ENCODE peak calls at places on chromosome 6, in five cellular contexts. One of them, this sample, is unnamed.

GRCh38 chr6:14671261-14671681 is 553.7 kb downstream of the CD83 start:
- DNase-seq in K562: no peak
- DNase-seq in A549: no peak
- DNase-seq in HepG2: no peak
- DNase-seq in H1: no peak
- DNase-seq in this sample: peak

GRCh38 chr6:31375699-31376098 is 18.7 kb upstream of the HLA-B start:
- DNase-seq in K562: no peak
- DNase-seq in A549: no peak
- DNase-seq in HepG2: no peak
- DNase-seq in H1: no peak
- DNase-seq in this sample: no peak

GRCh38 chr6:35706468-35706867 is 17.8 kb upstream of the FKBP5 start:
- DNase-seq in K562: no peak
- DNase-seq in A549: no peak
- DNase-seq in HepG2: no peak
- DNase-seq in H1: no peak
- DNase-seq in this sample: peak

GRCh38 chr6:34315780-34316179 is 67.0 kb upstream of the SMIM29 start:
- DNase-seq in K562: no peak
- DNase-seq in A549: no peak
- DNase-seq in HepG2: no peak
- DNase-seq in H1: no peak
- DNase-seq in this sample: no peak

GRCh38 chr6:122681715-122682114 is 71.5 kb downstream of the PKIB start:
- DNase-seq in K562: no peak
- DNase-seq in A549: peak
- DNase-seq in HepG2: no peak
- DNase-seq in H1: no peak
- DNase-seq in this sample: no peak

GRCh38 chr6:107822154-107823046 is 1.7 kb downstream of the SCML4 start:
- DNase-seq in K562: no peak
- DNase-seq in A549: no peak
- DNase-seq in HepG2: no peak
- DNase-seq in H1: no peak
- DNase-seq in this sample: no peak

GRCh38 chr6:138569970-138570715 is 70.8 kb upstream of the NHSL1 start:
- DNase-seq in K562: no peak
- DNase-seq in A549: no peak
- DNase-seq in HepG2: peak
- DNase-seq in H1: no peak
- DNase-seq in this sample: peak

GRCh38 chr6:47414517-47415167 is 62.9 kb upstream of the CD2AP start:
- DNase-seq in K562: no peak
- DNase-seq in A549: peak
- DNase-seq in HepG2: peak
- DNase-seq in H1: no peak
- DNase-seq in this sample: peak

GRCh38 chr6:35602133-35602946 is 86.4 kb downstream of the FKBP5 start:
- DNase-seq in K562: no peak
- DNase-seq in A549: no peak
- DNase-seq in HepG2: peak
- DNase-seq in H1: no peak
- DNase-seq in this sample: peak

GRCh38 chr6:110053395-110054240 is 75.5 kb downstream of the GPR6 start:
- DNase-seq in K562: peak
- DNase-seq in A549: peak
- DNase-seq in HepG2: peak
- DNase-seq in H1: no peak
- DNase-seq in this sample: peak

GRCh38 chr6:12844284-12845223 is 128.0 kb downstream of the PHACTR1 start:
- DNase-seq in K562: peak
- DNase-seq in A549: peak
- DNase-seq in HepG2: peak
- DNase-seq in H1: no peak
- DNase-seq in this sample: peak

GRCh38 chr6:105273589-105273988 is 93.8 kb upstream of the POPDC3 start:
- DNase-seq in K562: no peak
- DNase-seq in A549: no peak
- DNase-seq in HepG2: no peak
- DNase-seq in H1: no peak
- DNase-seq in this sample: no peak

GRCh38 chr6:50318536-50318935 is 268.8 kb upstream of the DEFB112 start:
- DNase-seq in K562: no peak
- DNase-seq in A549: no peak
- DNase-seq in HepG2: no peak
- DNase-seq in H1: no peak
- DNase-seq in this sample: no peak

GRCh38 chr6:3418521-3419060 is 38.3 kb downstream of the SLC22A23 start:
- DNase-seq in K562: no peak
- DNase-seq in A549: no peak
- DNase-seq in HepG2: peak
- DNase-seq in H1: no peak
- DNase-seq in this sample: peak

GRCh38 chr6:15663057-15663638 is 320 bp upstream of the DTNBP1 start:
- DNase-seq in K562: no peak
- DNase-seq in A549: peak
- DNase-seq in HepG2: no peak
- DNase-seq in H1: no peak
- DNase-seq in this sample: peak

GRCh38 chr6:166541876-166542579 is 44.5 kb downstream of the RAMACL start:
- DNase-seq in K562: no peak
- DNase-seq in A549: no peak
- DNase-seq in HepG2: no peak
- DNase-seq in H1: no peak
- DNase-seq in this sample: peak

GRCh38 chr6:79833806-79834205 is 113.5 kb downstream of the ELOVL4 start:
- DNase-seq in K562: no peak
- DNase-seq in A549: no peak
- DNase-seq in HepG2: no peak
- DNase-seq in H1: no peak
- DNase-seq in this sample: no peak

GRCh38 chr6:165552248-165552736 is 110.7 kb downstream of the PDE10A start:
- DNase-seq in K562: no peak
- DNase-seq in A549: peak
- DNase-seq in HepG2: no peak
- DNase-seq in H1: no peak
- DNase-seq in this sample: no peak

GRCh38 chr6:42232035-42232434 is 14.4 kb upstream of the MRPS10 start:
- DNase-seq in K562: no peak
- DNase-seq in A549: no peak
- DNase-seq in HepG2: no peak
- DNase-seq in H1: no peak
- DNase-seq in this sample: no peak

GRCh38 chr6:96925290-96925687 is 761 bp downstream of the KLHL32 start:
- DNase-seq in K562: no peak
- DNase-seq in A549: no peak
- DNase-seq in HepG2: no peak
- DNase-seq in H1: no peak
- DNase-seq in this sample: no peak

GRCh38 chr6:5905431-5906339 is 101.0 kb downstream of the NRN1 start:
- DNase-seq in K562: no peak
- DNase-seq in A549: no peak
- DNase-seq in HepG2: no peak
- DNase-seq in H1: no peak
- DNase-seq in this sample: peak

GRCh38 chr6:91704531-91704930 is 1117.7 kb upstream of the MAP3K7 start:
- DNase-seq in K562: no peak
- DNase-seq in A549: no peak
- DNase-seq in HepG2: no peak
- DNase-seq in H1: no peak
- DNase-seq in this sample: peak

GRCh38 chr6:46926481-46926880 is 4.7 kb upstream of the ADGRF5 start:
- DNase-seq in K562: no peak
- DNase-seq in A549: peak
- DNase-seq in HepG2: no peak
- DNase-seq in H1: no peak
- DNase-seq in this sample: peak

GRCh38 chr6:152648090-152648489 is 10.9 kb upstream of the SYNE1 start:
- DNase-seq in K562: no peak
- DNase-seq in A549: no peak
- DNase-seq in HepG2: no peak
- DNase-seq in H1: no peak
- DNase-seq in this sample: peak

GRCh38 chr6:122726649-122727048 is 52.9 kb upstream of the FABP7 start:
- DNase-seq in K562: no peak
- DNase-seq in A549: peak
- DNase-seq in HepG2: peak
- DNase-seq in H1: no peak
- DNase-seq in this sample: peak

GRCh38 chr6:70668499-70668812 is 773 bp downstream of the SMAP1 start:
- DNase-seq in K562: no peak
- DNase-seq in A549: no peak
- DNase-seq in HepG2: no peak
- DNase-seq in H1: no peak
- DNase-seq in this sample: no peak

GRCh38 chr6:17851720-17852161 is 135.7 kb downstream of the KIF13A start:
- DNase-seq in K562: no peak
- DNase-seq in A549: no peak
- DNase-seq in HepG2: no peak
- DNase-seq in H1: no peak
- DNase-seq in this sample: peak

GRCh38 chr6:106084973-106085686 is 1.0 kb upstream of the PRDM1 start:
- DNase-seq in K562: no peak
- DNase-seq in A549: peak
- DNase-seq in HepG2: no peak
- DNase-seq in H1: no peak
- DNase-seq in this sample: peak

DNA sequence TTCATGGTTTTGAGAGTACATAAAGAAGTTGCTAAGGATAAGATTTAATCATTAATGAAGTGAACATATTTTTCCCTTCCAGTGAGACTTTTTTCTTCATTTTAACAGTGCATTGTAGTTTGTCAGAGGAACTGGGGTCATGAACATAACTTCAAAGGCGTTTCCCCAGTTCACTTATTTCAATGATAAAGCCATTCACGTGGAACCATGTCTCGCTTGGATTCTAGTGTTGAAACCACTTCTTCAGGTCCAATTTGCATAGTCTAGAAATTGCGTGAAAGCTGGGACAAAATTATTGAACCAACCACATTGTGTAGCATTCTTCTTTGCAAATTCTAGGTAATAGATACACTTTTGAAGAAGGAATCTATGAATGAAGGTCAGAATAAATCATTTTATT is 197.0 kb downstream of the CLIC5 start:
- DNase-seq in K562: no peak
- DNase-seq in A549: no peak
- DNase-seq in HepG2: no peak
- DNase-seq in H1: no peak
- DNase-seq in this sample: no peak
- TF ChIP-seq MAFK in K562: no peak
- TF ChIP-seq MAFK in A549: no peak
- TF ChIP-seq MAFK in HepG2: no peak
- TF ChIP-seq MAFK in H1: no peak
- TF ChIP-seq MAFK in this sample: no peak

GRCh38 chr6:142207265-142207877 is 60.3 kb downstream of the VTA1 start:
- DNase-seq in K562: peak
- DNase-seq in A549: peak
- DNase-seq in HepG2: peak
- DNase-seq in H1: peak
- DNase-seq in this sample: peak
- TF ChIP-seq MAFK in K562: no peak
- TF ChIP-seq MAFK in A549: no peak
- TF ChIP-seq MAFK in HepG2: no peak
- TF ChIP-seq MAFK in H1: no peak
- TF ChIP-seq MAFK in this sample: no peak

DNA sequence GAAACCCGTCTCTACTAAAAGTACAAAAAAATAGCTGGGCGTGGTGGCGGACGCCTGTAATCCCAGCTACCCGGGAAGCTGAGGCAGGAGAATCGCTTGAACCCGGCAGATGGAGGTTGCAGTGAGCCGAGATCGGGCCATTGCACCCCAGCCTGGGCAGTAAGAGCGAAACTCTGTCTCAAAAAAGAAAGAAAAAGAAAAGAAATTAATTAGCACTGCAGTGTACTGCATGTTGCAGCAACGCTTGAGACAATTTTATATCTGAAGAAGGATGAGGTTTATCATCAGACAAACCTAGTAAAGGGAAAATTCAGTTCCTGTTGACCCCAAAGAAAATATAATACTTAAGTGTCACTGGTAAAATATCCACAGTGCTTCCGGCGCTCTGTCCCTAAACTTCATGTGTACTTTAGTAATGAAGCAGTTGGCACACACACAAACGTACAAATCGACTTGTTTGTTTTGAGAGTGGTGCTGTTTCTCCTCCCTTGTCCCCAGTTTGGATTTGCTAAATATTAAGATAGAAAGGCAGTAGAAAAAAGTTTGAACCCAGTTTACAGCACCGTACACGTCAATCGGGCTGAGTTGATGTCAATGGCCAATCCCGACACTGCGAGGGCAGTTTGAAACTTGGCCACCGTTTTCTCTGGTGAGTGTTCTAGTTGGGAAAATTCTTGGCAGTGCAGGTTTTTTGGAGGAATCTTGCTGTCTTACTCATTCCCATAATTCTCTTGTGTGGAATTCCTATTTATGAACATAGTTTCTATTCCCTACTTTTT is 72.7 kb downstream of the OR2B2 start:
- DNase-seq in K562: no peak
- DNase-seq in A549: peak
- DNase-seq in HepG2: peak
- DNase-seq in H1: no peak
- DNase-seq in this sample: peak
- TF ChIP-seq MAFK in K562: no peak
- TF ChIP-seq MAFK in A549: no peak
- TF ChIP-seq MAFK in HepG2: no peak
- TF ChIP-seq MAFK in H1: no peak
- TF ChIP-seq MAFK in this sample: no peak

DNA sequence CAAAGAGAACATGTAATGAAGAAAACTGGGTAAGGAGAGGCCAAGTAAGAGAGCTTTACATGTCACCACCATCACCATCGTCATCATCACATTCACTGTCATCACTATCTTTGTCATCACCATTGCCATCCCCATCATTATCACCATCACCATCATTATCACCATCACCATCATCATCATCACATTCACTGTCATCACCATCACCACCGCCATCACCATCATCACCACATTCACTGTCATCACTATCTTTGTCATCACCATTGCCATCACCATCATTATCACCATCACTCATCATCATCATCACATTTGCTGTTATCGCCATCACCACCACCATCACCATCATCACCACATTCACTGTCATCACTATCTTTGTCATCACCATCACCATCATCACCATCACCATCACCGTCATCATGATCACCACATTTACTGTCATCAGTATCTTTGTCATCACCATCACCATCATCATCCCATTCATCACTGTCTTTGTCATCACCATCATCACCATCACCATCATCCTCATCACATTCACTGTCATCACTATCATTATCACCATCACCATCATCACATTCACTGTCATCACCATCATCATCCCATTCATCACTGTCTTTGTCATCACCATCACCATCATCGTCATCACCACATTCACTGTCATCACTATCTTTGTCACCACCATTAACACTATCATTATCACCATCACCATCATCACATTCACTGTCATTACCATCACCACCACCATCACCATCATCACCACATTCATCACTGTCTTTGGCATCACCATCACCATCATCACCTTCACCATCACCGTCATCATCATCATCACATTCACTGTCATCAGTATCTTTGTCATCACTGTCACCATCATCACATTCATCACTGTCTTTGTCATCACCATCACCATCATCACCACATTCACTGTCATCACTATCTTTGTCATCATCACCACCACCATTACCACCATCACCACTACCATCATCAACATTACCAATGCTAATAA is 172.3 kb downstream of the ERMARD start:
- DNase-seq in K562: no peak
- DNase-seq in A549: no peak
- DNase-seq in HepG2: no peak
- DNase-seq in H1: no peak
- DNase-seq in this sample: no peak
- TF ChIP-seq MAFK in K562: no peak
- TF ChIP-seq MAFK in A549: no peak
- TF ChIP-seq MAFK in HepG2: no peak
- TF ChIP-seq MAFK in H1: no peak
- TF ChIP-seq MAFK in this sample: no peak